ENCODE peak calls at places on chromosomes 6 and 20, in four cellular contexts. K is body of pancreas, P is fibroblast of mammary gland, L is transverse colon. Y is an unnamed sample.

GRCh38 chr6:129138739-129139405 is 255.9 kb downstream of the LAMA2 start:
- DNase-seq in K (no peak), L (no peak), P (no peak), Y (no peak)

GRCh38 chr6:41970436-41970846 is 28.8 kb upstream of the CCND3 start:
- DNase-seq in K (no peak), L (no peak), P (peak), Y (peak)

GRCh38 chr20:6134592-6134991 is 11.8 kb upstream of the FERMT1 start:
- DNase-seq in P (peak), K (no peak), L (no peak), Y (no peak)

GRCh38 chr6:52552278-52552643 is 24.6 kb downstream of the TRAM2 start:
- DNase-seq in K (no peak), L (peak), P (no peak), Y (no peak)

GRCh38 chr20:39048000-39048696 is 86.0 kb downstream of the DHX35 start:
- DNase-seq in P (peak), K (peak), L (peak), Y (peak)

GRCh38 chr6:21808045-21808470 is 214.5 kb downstream of the SOX4 start:
- DNase-seq in K (no peak), L (no peak), P (peak), Y (peak)

GRCh38 chr20:8647868-8648495 is 420.9 kb upstream of the PLCB4 start:
- DNase-seq in K (no peak), L (peak), P (peak), Y (peak)

GRCh38 chr20:5149892-5150225 is 23.1 kb downstream of the CDS2 start:
- DNase-seq in P (no peak), L (no peak), K (no peak), Y (no peak)

GRCh38 chr6:157317129-157317814 is 6.0 kb downstream of the TMEM242 start:
- DNase-seq in P (peak), L (peak), K (peak), Y (peak)

GRCh38 chr20:10626896-10627295 is 46.9 kb downstream of the JAG1 start:
- DNase-seq in K (no peak), L (no peak), P (peak), Y (no peak)

GRCh38 chr6:152952045-152952444 is 30.8 kb downstream of the FBXO5 start:
- DNase-seq in P (peak), L (no peak), K (no peak), Y (no peak)

GRCh38 chr20:40173877-40174276 is 515.2 kb downstream of the MAFB start:
- DNase-seq in L (no peak), K (no peak), P (no peak), Y (no peak)

GRCh38 chr6:113290684-113291083 is 566.5 kb upstream of the MARCKS start:
- DNase-seq in K (no peak), P (no peak), L (no peak), Y (no peak)

GRCh38 chr20:4151342-4151741 is 136.0 kb upstream of the RNF24 start:
- DNase-seq in P (no peak), K (no peak), L (no peak), Y (no peak)

GRCh38 chr6:132749111-132749510 is 8.6 kb downstream of the VNN2 start:
- DNase-seq in L (no peak), K (no peak), P (peak), Y (peak)

GRCh38 chr6:117550078-117550600 is 52.2 kb downstream of the GOPC start:
- DNase-seq in K (no peak), L (no peak), P (no peak), Y (no peak)

GRCh38 chr6:31299511-31299910 is 27.6 kb upstream of the HLA-C start:
- DNase-seq in K (no peak), P (peak), L (no peak), Y (no peak)

GRCh38 chr20:50794181-50794845 is 548 bp upstream of the BCAS4 start:
- DNase-seq in K (peak), P (no peak), L (no peak), Y (no peak)

GRCh38 chr6:139587469-139587868 is 213.0 kb upstream of the CITED2 start:
- DNase-seq in L (no peak), P (peak), K (no peak), Y (peak)

GRCh38 chr6:74277749-74278148 is 581.7 kb downstream of the CD109 start:
- DNase-seq in K (no peak), P (no peak), L (no peak), Y (peak)

GRCh38 chr20:52494244-52494643 is 302.7 kb upstream of the ZFP64 start:
- DNase-seq in P (peak), K (no peak), L (no peak), Y (peak)

GRCh38 chr20:36604952-36605308 is 649 bp upstream of the RAB5IF start:
- DNase-seq in P (peak), L (peak), K (peak), Y (peak)

GRCh38 chr6:43383021-43383667 is 13.7 kb upstream of the ZNF318 start:
- DNase-seq in P (peak), K (no peak), L (no peak), Y (no peak)

GRCh38 chr6:131629656-131630055 is 1.6 kb upstream of the MED23 start:
- DNase-seq in P (no peak), L (no peak), K (no peak), Y (peak)

GRCh38 chr20:1685304-1686052 is 27.9 kb upstream of the SIRPG start:
- DNase-seq in K (no peak), P (no peak), L (no peak), Y (no peak)
- H3K4me3 ChIP-seq in K (no peak), P (no peak), L (no peak), Y (no peak)

GRCh38 chr20:15642676-15643075 is 930.6 kb downstream of the KIF16B start:
- DNase-seq in P (peak), L (no peak), K (no peak), Y (peak)

GRCh38 chr20:15638781-15639180 is 934.5 kb downstream of the KIF16B start:
- DNase-seq in K (no peak), L (no peak), P (no peak), Y (no peak)

GRCh38 chr20:15639839-15640238 is 933.4 kb downstream of the KIF16B start:
- DNase-seq in K (no peak), L (no peak), P (no peak), Y (no peak)

GRCh38 chr20:15642099-15642498 is 931.1 kb downstream of the KIF16B start:
- DNase-seq in L (no peak), K (no peak), P (no peak), Y (no peak)

GRCh38 chr20:15643713-15644112 is 929.5 kb downstream of the KIF16B start:
- DNase-seq in K (no peak), P (peak), L (no peak), Y (peak)
- TF ChIP-seq CTCF in K (no peak), P (peak), L (no peak), Y (peak)

GRCh38 chr6:136549359-136550044 is 720 bp downstream of the MAP7 start:
- DNase-seq in P (no peak), L (peak), K (peak), Y (no peak)
- H3K4me3 ChIP-seq in P (peak), L (peak), K (peak), Y (peak)

GRCh38 chr6:14415452-14415851 is 297.9 kb downstream of the CD83 start:
- DNase-seq in P (no peak), K (no peak), L (no peak), Y (no peak)
- TF ChIP-seq CTCF in P (no peak), K (no peak), L (no peak), Y (no peak)

GRCh38 chr6:303948-304558 is 11.8 kb downstream of the DUSP22 start:
- DNase-seq in P (no peak), K (no peak), L (no peak), Y (no peak)

GRCh38 chr6:307065-307814 is 15.0 kb downstream of the DUSP22 start:
- DNase-seq in L (no peak), K (no peak), P (no peak), Y (peak)

GRCh38 chr6:306641-307061 is 14.4 kb downstream of the DUSP22 start:
- DNase-seq in P (no peak), L (no peak), K (no peak), Y (no peak)

GRCh38 chr6:304833-305370 is 12.6 kb downstream of the DUSP22 start:
- DNase-seq in P (no peak), L (no peak), K (no peak), Y (no peak)

DNA sequence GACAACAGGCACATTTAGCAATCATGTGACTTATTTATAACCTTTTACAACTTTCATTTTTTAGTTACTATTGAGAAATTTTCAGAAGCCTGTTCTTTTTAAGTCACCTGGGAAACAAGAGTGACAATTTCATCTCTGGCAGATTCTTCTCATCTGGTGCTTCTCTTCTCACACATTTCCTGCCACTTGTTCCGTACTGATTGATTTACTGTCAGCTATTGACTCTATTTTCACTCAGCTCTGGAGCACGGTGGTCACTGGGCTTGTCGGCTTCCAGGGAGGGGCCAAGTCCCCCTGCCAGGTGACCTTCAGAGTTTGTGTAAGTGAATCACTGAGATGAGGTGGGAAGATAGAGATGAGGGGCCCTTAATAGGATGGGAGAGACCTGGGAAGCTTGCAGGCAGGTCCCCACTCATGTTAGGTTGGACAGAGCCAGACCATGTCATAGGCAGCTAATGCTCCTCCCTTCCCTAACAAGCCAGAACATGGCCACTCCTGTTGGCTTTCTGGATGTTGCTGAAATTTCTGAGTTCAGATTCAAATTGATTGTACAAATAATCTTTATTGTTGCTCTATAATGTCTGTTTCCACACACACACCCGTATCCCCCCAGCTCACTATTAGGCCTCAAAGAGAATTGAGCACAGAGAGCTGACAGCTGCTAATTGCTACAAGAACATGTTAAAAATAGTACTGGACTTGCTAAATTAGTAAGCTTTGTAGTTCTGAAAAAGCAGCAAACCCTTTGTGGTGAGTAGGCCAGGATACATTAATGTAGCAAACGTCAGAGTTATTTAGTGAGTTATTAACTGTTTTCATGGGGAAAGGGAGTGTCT is 13.3 kb downstream of the DUSP22 start:
- DNase-seq in K (no peak), L (no peak), P (no peak), Y (no peak)
- H3K4me3 ChIP-seq in K (no peak), L (no peak), P (no peak), Y (no peak)

DNA sequence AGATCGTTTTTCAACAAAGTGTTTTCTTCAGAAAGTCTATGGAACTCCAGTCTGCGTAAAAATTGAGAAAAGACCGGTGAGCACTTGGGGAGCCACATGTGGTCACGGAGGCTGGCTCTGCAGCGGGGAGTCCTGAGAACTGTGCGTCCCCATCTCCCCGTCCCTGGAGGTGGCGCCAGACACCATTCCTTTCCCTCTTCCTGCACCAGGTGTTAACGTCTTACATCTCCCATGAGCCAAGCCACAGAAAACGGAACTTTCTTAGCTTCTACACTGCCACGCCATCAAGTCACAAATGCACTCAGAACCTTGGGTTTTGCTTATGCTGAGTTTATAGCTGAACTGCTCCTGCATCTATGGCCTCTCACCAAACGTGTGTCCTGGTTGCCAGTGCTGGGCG is 62.6 kb downstream of the GINS1 start:
- DNase-seq in K (peak), P (peak), L (peak), Y (peak)
- TF ChIP-seq CTCF in K (peak), P (peak), L (peak), Y (peak)

GRCh38 chr6:128111096-128111495 is 210.2 kb upstream of the THEMIS start:
- DNase-seq in L (no peak), K (no peak), P (peak), Y (peak)

GRCh38 chr6:128117916-128118315 is 217.1 kb upstream of the THEMIS start:
- DNase-seq in K (no peak), L (no peak), P (peak), Y (peak)

GRCh38 chr6:128118401-128118800 is 217.5 kb upstream of the THEMIS start:
- DNase-seq in P (peak), K (no peak), L (no peak), Y (peak)

GRCh38 chr6:128114164-128114563 is 213.3 kb upstream of the THEMIS start:
- DNase-seq in L (no peak), K (no peak), P (no peak), Y (no peak)

GRCh38 chr6:128112494-128112893 is 211.6 kb upstream of the THEMIS start:
- DNase-seq in K (no peak), P (peak), L (no peak), Y (peak)
- H3K4me3 ChIP-seq in K (no peak), P (no peak), L (no peak), Y (peak)

GRCh38 chr6:34025112-34025807 is 120.6 kb downstream of the GRM4 start:
- DNase-seq in L (no peak), K (no peak), P (no peak), Y (peak)
- TF ChIP-seq CTCF in L (no peak), K (no peak), P (no peak), Y (no peak)

Y was measured in fibroblast of villous mesenchyme.